ENCODE peak calls at places on chromosomes 6 and 20, in four cellular contexts. F is IMR-90, L is H9, H is H1. D is an unnamed sample.

GRCh38 chr6:152184573-152185157 is 377.2 kb downstream of the ESR1 start:
- DNase-seq in F (no peak), L (no peak), H (no peak), D (no peak)

GRCh38 chr6:35419431-35419830 is 32.7 kb upstream of the FANCE start:
- DNase-seq in L (no peak), F (peak), H (no peak), D (peak)

GRCh38 chr20:47027042-47027441 is 132.4 kb downstream of the EYA2 start:
- DNase-seq in H (no peak), L (no peak), F (no peak), D (no peak)

GRCh38 chr20:47358672-47359532 is 2.4 kb upstream of the ZMYND8 start:
- DNase-seq in H (no peak), L (peak), F (peak), D (peak)

GRCh38 chr6:28838289-28838633 is 85.5 kb downstream of the TRIM27 start:
- DNase-seq in H (peak), F (peak), L (peak), D (peak)

GRCh38 chr20:62427172-62428007 is at the start of gene RBBP8NL:
- DNase-seq in L (peak), F (no peak), H (peak), D (peak)

GRCh38 chr20:461254-462198 is 807 bp downstream of the TBC1D20 start:
- DNase-seq in L (peak), F (peak), H (peak), D (peak)

GRCh38 chr6:119308048-119308570 is 41.5 kb downstream of the MAN1A1 start:
- DNase-seq in F (peak), H (no peak), L (no peak), D (peak)

GRCh38 chr20:9739991-9740390 is 98.9 kb downstream of the PAK5 start:
- DNase-seq in L (no peak), H (no peak), F (no peak), D (no peak)

GRCh38 chr6:33314943-33315752 is 1.3 kb upstream of the TAPBP start:
- DNase-seq in F (no peak), L (peak), H (peak), D (peak)

GRCh38 chr6:169857343-169858292 is 106.2 kb downstream of the ERMARD start:
- DNase-seq in L (no peak), F (no peak), H (no peak), D (no peak)

GRCh38 chr6:57198926-57199636 is 23.0 kb downstream of the RAB23 start:
- DNase-seq in L (peak), H (no peak), F (peak), D (peak)

DNA sequence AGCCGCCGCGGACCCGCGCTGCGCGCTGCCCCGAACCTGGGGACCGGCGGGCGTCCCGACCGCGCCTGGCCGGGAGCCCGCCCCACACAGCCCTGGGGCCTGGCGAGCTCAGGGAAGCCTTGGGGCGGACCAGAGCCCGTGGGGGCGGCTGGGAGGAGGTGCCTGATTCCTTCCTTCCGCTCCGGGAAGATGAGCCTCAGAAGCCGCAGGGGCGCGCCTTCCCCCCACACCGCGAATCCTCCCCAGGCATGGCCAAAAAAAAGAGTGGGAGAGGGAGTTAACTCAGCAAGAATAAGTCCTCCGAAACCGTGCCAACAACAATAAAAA is at the start of gene CBLN4:
- DNase-seq in F (no peak), H (peak), L (no peak), D (peak)
- H3K23ac ChIP-seq in F (no peak), H (no peak), L (no peak), D (peak)

GRCh38 chr6:39901116-39901655 is 33.1 kb downstream of the MOCS1 start:
- DNase-seq in L (no peak), H (no peak), F (no peak), D (no peak)
- H4K8ac ChIP-seq in L (no peak), H (no peak), F (no peak), D (no peak)

GRCh38 chr6:162416307-162416706 is 311.3 kb downstream of the PRKN start:
- DNase-seq in H (no peak), L (no peak), F (no peak), D (no peak)

GRCh38 chr6:162421004-162421403 is 306.6 kb downstream of the PRKN start:
- DNase-seq in L (no peak), F (no peak), H (no peak), D (no peak)

GRCh38 chr6:162416845-162417537 is 310.6 kb downstream of the PRKN start:
- DNase-seq in F (no peak), L (no peak), H (no peak), D (no peak)
- H4K5ac ChIP-seq in F (no peak), L (no peak), H (no peak), D (no peak)

GRCh38 chr6:167116838-167117228 is 6.1 kb upstream of the CCR6 start:
- DNase-seq in H (no peak), F (no peak), L (no peak), D (no peak)

GRCh38 chr6:167113935-167114910 is 8.7 kb upstream of the CCR6 start:
- DNase-seq in H (no peak), L (no peak), F (no peak), D (no peak)

GRCh38 chr6:167118006-167118405 is 4.9 kb upstream of the CCR6 start:
- DNase-seq in H (no peak), F (no peak), L (no peak), D (no peak)

GRCh38 chr6:167115054-167115453 is 7.8 kb upstream of the CCR6 start:
- DNase-seq in L (no peak), F (no peak), H (no peak), D (no peak)

GRCh38 chr6:167116109-167116837 is 6.6 kb upstream of the CCR6 start:
- DNase-seq in F (no peak), L (no peak), H (no peak), D (no peak)
- H3K23ac ChIP-seq in F (no peak), L (no peak), H (no peak), D (no peak)